ENCODE peak calls at places on chromosome 19, in four cellular contexts. V is A549, B is uterus, W is heart left ventricle. R is an unnamed sample.

GRCh38 chr19:3546119-3546518 is 7.1 kb downstream of the TEKTIP1 start:
- DNase-seq in V (no peak), B (no peak), W (no peak), R (no peak)

GRCh38 chr19:30708416-30708815 is 336.2 kb downstream of the ZNF536 start:
- DNase-seq in V (no peak), B (no peak), W (no peak), R (no peak)

GRCh38 chr19:42208612-42209011 is 8.9 kb downstream of the DEDD2 start:
- DNase-seq in V (no peak), B (no peak), W (no peak), R (no peak)

GRCh38 chr19:4709440-4710280 is 14.0 kb downstream of the DPP9 start:
- DNase-seq in V (no peak), B (no peak), W (no peak), R (no peak)

GRCh38 chr19:52171321-52172169 is at the start of gene ZNF836:
- DNase-seq in V (peak), B (peak), W (peak), R (peak)

GRCh38 chr19:56091066-56091490 is 30.0 kb downstream of the ZNF787 start:
- DNase-seq in V (peak), B (no peak), W (no peak), R (no peak)

GRCh38 chr19:47994209-47994802 is at the start of gene ELSPBP1:
- DNase-seq in V (no peak), B (no peak), W (no peak), R (no peak)

GRCh38 chr19:55212447-55212846 is 3.1 kb upstream of the PTPRH start:
- DNase-seq in V (peak), B (no peak), W (no peak), R (no peak)

GRCh38 chr19:3269972-3270667 is 45.7 kb downstream of the CELF5 start:
- DNase-seq in V (no peak), B (no peak), W (no peak), R (no peak)

GRCh38 chr19:42282036-42282762 is 13.1 kb downstream of the CIC start:
- DNase-seq in V (no peak), B (peak), W (no peak), R (no peak)

GRCh38 chr19:57282011-57282636 is 1.8 kb downstream of the ZNF460 start:
- DNase-seq in V (no peak), B (no peak), W (no peak), R (peak)

GRCh38 chr19:44908074-44908835 is 2.7 kb downstream of the APOE start:
- DNase-seq in V (no peak), B (no peak), W (no peak), R (no peak)

GRCh38 chr19:45187421-45188100 is 9.0 kb downstream of the BLOC1S3 start:
- DNase-seq in V (no peak), B (no peak), W (no peak), R (no peak)

GRCh38 chr19:23263870-23264590 is 13.8 kb upstream of the ZNF724 start:
- DNase-seq in V (no peak), B (no peak), W (no peak), R (no peak)

GRCh38 chr19:55831846-55832245 is at the start of gene NLRP11:
- DNase-seq in V (no peak), B (no peak), W (no peak), R (no peak)

GRCh38 chr19:46787331-46788100 is 878 bp downstream of the SLC1A5 start:
- DNase-seq in V (peak), B (peak), W (peak), R (no peak)

GRCh38 chr19:33248553-33248953 is 22.9 kb upstream of the SLC7A10 start:
- DNase-seq in V (no peak), B (no peak), W (no peak), R (no peak)

GRCh38 chr19:8302357-8302691 is 5.8 kb downstream of the CD320 start:
- DNase-seq in V (no peak), B (peak), W (peak), R (no peak)

GRCh38 chr19:50555447-50556235 is 12.6 kb downstream of the LRRC4B start:
- DNase-seq in V (peak), B (no peak), W (no peak), R (no peak)

GRCh38 chr19:13176345-13176744 is 26.1 kb downstream of the IER2 start:
- DNase-seq in V (no peak), B (no peak), W (no peak), R (no peak)

GRCh38 chr19:41570639-41571112 is 5.3 kb upstream of the CEACAM21 start:
- DNase-seq in V (peak), B (peak), W (peak), R (peak)

GRCh38 chr19:13100031-13100588 is 2.5 kb downstream of the LYL1 start:
- DNase-seq in V (peak), B (no peak), W (no peak), R (peak)

GRCh38 chr19:46579286-46579944 is 21.7 kb upstream of the CALM3 start:
- DNase-seq in V (peak), B (no peak), W (no peak), R (no peak)

GRCh38 chr19:4732680-4733114 is 9.1 kb upstream of the DPP9 start:
- DNase-seq in V (peak), B (peak), W (no peak), R (peak)

GRCh38 chr19:10603084-10603872 is 16.2 kb upstream of the AP1M2 start:
- DNase-seq in V (no peak), B (peak), W (peak), R (no peak)

GRCh38 chr19:20244356-20244755 is 77.3 kb downstream of the ZNF486 start:
- DNase-seq in V (no peak), B (no peak), W (no peak), R (no peak)

GRCh38 chr19:11361037-11361770 is 6.0 kb downstream of the PLPPR2 start:
- DNase-seq in V (no peak), B (no peak), W (no peak), R (no peak)

GRCh38 chr19:42442833-42443232 is at the start of gene CXCL17:
- DNase-seq in V (no peak), B (no peak), W (no peak), R (no peak)

GRCh38 chr19:22144394-22144793 is 52.4 kb downstream of the ZNF676 start:
- DNase-seq in V (peak), B (no peak), W (no peak), R (no peak)

GRCh38 chr19:14700711-14701110 is 10.9 kb downstream of the ZNF333 start:
- DNase-seq in V (no peak), B (no peak), W (no peak), R (no peak)
- TF ChIP-seq POLR2A in V (no peak), B (no peak), W (no peak), R (no peak)

GRCh38 chr19:16628984-16629691 is 1.1 kb upstream of the MED26 start:
- DNase-seq in V (no peak), B (peak), W (peak), R (no peak)

GRCh38 chr19:16626796-16627193 is 1.2 kb downstream of the MED26 start:
- DNase-seq in V (no peak), B (no peak), W (no peak), R (no peak)

GRCh38 chr19:16627194-16627927 is 643 bp downstream of the MED26 start:
- DNase-seq in V (no peak), B (no peak), W (peak), R (no peak)

GRCh38 chr19:16627928-16628182 is 149 bp downstream of the MED26 start:
- DNase-seq in V (no peak), B (no peak), W (no peak), R (no peak)

DNA sequence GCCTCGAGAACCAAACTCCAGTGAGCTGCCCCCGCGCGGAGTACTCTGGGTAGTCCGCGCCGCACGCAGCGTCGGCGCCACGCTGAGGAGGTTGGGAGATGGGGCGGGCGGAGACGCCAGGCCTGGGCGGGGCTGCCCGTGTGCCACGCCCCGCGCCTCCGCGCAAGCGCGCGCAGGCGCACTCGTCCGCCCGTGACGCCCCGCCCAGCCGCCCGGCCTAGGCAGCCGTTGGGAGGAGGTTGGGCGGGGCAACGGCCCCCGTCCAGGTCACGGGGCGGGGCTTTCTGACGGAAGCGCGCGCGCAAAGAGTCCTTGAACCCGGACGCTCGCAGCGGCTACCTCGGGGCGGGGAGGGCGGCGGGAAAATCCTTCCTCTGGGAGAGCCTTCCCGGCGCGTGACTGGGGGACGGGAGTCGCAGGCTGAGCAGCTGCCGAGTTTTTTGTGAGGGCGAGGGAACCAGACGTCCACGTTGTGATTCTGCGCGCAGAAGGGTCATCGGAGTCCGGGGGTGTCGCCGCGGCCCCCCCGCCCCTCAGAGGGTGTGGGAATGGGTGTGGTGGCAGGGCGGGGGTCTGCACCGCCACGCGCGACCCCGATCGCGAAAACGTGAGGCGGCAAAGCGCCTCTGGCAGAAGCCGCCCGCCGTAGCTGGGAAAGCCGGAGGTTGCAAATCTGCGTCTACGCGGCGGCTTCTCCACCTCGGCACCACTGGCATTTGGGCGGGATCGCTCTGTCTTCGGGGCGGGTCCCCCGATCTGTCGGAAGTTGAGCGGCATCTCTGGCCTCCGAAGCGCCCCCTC is at the start of gene MED26:
- DNase-seq in V (peak), B (peak), W (peak), R (peak)
- TF ChIP-seq POLR2A in V (peak), B (peak), W (peak), R (peak)

GRCh38 chr19:35005256-35005977 is 5.3 kb downstream of the GRAMD1A start:
- DNase-seq in V (no peak), B (no peak), W (no peak), R (no peak)

GRCh38 chr19:35006999-35007365 is 6.9 kb downstream of the GRAMD1A start:
- DNase-seq in V (no peak), B (no peak), W (no peak), R (no peak)

GRCh38 chr19:35008891-35009341 is 8.8 kb downstream of the GRAMD1A start:
- DNase-seq in V (no peak), B (no peak), W (peak), R (no peak)

GRCh38 chr19:35004517-35005255 is 4.6 kb downstream of the GRAMD1A start:
- DNase-seq in V (no peak), B (no peak), W (no peak), R (no peak)

DNA sequence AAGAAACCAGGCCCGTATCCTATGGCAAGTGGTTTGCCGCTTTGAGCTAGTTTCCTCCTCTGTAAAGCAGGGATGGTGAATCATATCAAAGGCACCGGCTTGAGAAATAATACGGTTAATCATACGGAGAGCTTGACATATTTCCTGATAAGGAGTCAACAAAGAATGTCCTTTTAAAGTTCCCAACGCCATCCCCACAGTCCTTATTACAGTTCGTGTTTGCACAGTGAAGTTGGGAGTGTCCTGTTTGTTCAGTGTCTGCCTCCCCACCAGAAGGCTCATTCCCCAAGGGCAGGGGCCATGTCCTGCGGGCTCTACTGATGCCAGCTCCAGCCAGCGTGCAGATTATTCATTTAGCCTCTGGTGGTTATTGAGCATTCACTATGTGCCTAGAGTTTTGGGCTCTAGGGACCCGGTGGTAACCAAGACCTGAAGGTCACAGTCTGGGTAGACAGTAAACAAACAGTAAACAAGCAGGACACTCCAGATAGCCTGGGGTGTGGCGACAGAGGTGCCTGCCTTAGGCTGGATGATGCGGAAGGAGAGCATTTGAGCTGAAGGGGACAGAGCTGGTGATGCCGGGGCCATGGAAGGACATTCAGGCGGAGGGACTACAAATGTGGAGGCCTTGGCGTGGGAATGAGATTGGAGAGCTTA is 6.3 kb downstream of the GRAMD1A start:
- DNase-seq in V (peak), B (no peak), W (no peak), R (no peak)
- TF ChIP-seq POLR2A in V (no peak), B (no peak), W (no peak), R (no peak)

GRCh38 chr19:1863638-1864479 is 480 bp upstream of the KLF16 start:
- DNase-seq in V (peak), B (peak), W (peak), R (peak)

GRCh38 chr19:1864480-1865171 is 1.2 kb upstream of the KLF16 start:
- DNase-seq in V (peak), B (peak), W (peak), R (peak)

GRCh38 chr19:1862068-1862423 is 1.3 kb downstream of the KLF16 start:
- DNase-seq in V (no peak), B (no peak), W (no peak), R (no peak)

GRCh38 chr19:1862424-1863307 is 713 bp downstream of the KLF16 start:
- DNase-seq in V (peak), B (no peak), W (no peak), R (peak)

GRCh38 chr19:1863308-1863637 is at the start of gene KLF16:
- DNase-seq in V (no peak), B (no peak), W (no peak), R (peak)
- TF ChIP-seq POLR2A in V (peak), B (peak), W (no peak), R (peak)

GRCh38 chr19:49118565-49119410 is at the start of gene C19orf73:
- DNase-seq in V (peak), B (peak), W (peak), R (peak)
- TF ChIP-seq POLR2A in V (peak), B (peak), W (no peak), R (peak)

GRCh38 chr19:37470216-37470615 is 1.1 kb downstream of the ZNF570 start:
- DNase-seq in V (no peak), B (no peak), W (no peak), R (no peak)

GRCh38 chr19:37467608-37468090 is 405 bp upstream of the ZNF569 start:
- DNase-seq in V (no peak), B (no peak), W (no peak), R (no peak)

GRCh38 chr19:37466277-37466797 is 907 bp downstream of the ZNF569 start:
- DNase-seq in V (no peak), B (no peak), W (no peak), R (no peak)

GRCh38 chr19:37468961-37469777 is at the start of gene ZNF570:
- DNase-seq in V (peak), B (peak), W (peak), R (no peak)

GRCh38 chr19:37466798-37467607 is at the start of gene ZNF569:
- DNase-seq in V (peak), B (peak), W (peak), R (peak)
- TF ChIP-seq POLR2A in V (peak), B (peak), W (no peak), R (peak)

DNA sequence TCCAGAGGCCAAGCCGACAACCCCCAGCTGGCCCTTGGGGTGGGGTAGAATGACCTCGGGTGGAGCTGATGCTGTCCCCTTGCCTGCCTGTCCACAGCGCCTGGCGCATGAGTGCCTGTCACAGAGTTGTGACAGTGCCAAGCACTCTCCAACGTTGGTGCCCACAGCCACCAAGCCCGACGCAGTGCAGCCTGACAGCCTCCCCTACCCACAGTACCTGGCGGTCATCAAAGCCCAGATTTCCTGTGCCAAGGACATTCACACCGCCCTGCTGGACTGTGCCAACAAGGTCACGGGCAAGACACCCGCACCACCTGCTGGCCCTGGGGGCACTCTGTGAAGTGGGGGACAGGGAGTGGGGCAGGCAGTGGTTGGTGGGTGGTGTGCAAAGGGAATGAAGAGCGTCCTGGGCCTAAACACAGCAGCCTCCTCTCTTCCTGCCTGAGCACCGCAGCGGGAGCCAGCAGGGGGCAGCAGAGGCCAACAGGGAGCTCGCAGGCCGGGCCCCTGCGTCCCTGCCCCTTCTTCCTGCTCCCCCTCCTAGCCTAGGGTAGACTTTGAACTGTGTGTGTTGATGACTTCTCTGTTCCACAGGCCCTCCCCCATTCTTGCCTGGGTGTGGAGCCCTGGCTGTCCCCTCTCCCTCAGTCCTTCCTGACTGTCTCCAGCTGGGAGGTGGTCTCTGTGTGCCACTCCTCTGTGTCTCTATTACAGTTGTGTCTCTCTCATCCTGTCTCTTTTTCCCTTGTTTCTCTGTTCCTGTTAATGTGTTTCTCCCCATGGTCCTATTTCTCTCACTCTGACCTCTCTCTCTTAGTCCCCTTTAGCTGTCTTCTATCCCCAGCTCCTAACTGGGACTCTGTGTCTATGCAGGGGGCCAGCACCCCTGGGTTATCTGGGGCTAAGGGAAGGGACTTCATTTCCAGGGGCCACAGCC is 6.5 kb downstream of the MED29 start:
- DNase-seq in V (peak), B (peak), W (peak), R (peak)
- TF ChIP-seq POLR2A in V (peak), B (no peak), W (no peak), R (no peak)

DNA sequence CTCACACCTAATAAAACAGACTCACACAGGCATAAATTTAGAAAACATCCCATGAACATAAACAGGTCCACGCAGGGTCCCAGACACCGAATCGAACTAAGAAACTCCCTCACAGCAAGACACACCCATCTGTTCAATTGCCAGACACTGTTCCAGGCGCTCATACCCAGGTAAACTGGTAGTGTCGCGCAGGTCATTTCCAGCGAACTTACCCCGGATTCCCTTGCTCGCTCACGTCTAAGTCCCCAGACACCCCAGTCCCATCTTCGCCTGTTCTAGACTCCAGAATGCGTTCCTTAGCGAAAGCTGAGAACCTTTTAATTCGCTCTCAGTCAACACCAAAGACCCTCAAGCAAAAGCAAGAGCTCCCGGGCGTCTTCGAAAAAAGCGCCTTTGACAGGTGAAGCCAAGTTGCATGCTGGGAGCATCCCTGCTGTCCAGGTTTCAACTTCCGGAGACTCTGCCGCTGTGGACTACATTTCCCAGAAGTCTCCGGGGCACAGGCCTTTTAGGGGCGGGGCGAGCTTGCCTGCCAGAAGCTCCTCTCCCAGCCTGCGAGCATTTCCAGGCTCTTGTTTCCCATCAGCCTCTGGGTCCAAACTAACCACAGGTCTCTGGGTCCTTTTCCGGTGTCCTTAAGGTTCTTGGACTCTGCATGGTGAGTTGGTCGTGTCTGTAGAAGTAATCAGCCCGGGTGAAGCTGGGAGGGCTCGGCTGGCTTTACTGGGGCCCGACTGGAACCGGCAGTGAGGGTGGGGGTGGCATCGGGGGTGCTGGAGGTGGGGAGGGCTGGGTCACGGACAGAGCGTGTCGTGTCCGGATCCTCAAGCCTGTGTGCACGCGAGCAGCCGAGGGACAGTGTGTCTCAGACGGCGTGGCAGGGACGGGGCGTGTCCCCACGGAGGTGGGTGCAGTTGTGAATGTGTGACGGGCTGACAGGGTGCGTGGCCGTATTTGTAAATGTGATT is at the start of gene ZNF283:
- DNase-seq in V (peak), B (peak), W (peak), R (peak)
- TF ChIP-seq POLR2A in V (no peak), B (no peak), W (no peak), R (peak)

R was measured in H54.